ENCODE peak calls at places on chromosomes 4 and X, in five cellular contexts. Y, F, I, W and D are unnamed samples.

GRCh38 chrX:155966876-155967275 is 30.6 kb upstream of the IL9R start:
- DNase-seq in Y (no peak), F (no peak), I (no peak), W (peak; percentile 32), D (no peak)

GRCh38 chrX:2185341-2186082 is 315.3 kb downstream of the DHRSX start:
- DNase-seq in Y (no peak), F (no peak), I (no peak), W (no peak), D (no peak)

GRCh38 chrX:22135171-22135711 is 103.1 kb downstream of the PHEX start:
- DNase-seq in Y (peak; percentile 73), F (no peak), I (no peak), W (peak; percentile 46), D (no peak)

GRCh38 chrX:121389976-121390709 is 342.7 kb downstream of the GLUD2 start:
- DNase-seq in Y (peak; percentile 32), F (no peak), I (no peak), W (peak; percentile 13), D (no peak)

GRCh38 chr4:181008164-181008563 is 1235.0 kb upstream of the TENM3 start:
- DNase-seq in Y (peak; percentile 5), F (no peak), I (no peak), W (no peak), D (no peak)

GRCh38 chr4:35138449-35138848 is 1105.9 kb downstream of the ARAP2 start:
- DNase-seq in Y (no peak), F (no peak), I (no peak), W (no peak), D (no peak)

GRCh38 chr4:76750716-76751115 is 147.2 kb downstream of the SOWAHB start:
- DNase-seq in Y (no peak), F (no peak), I (no peak), W (no peak), D (no peak)

GRCh38 chrX:12052109-12052508 is 86.2 kb upstream of the FRMPD4 start:
- DNase-seq in Y (no peak), F (no peak), I (no peak), W (no peak), D (no peak)

GRCh38 chr4:106869551-106869950 is 166.6 kb downstream of the DKK2 start:
- DNase-seq in Y (peak; percentile 72), F (no peak), I (no peak), W (peak; percentile 86), D (no peak)

GRCh38 chr4:106868381-106869035 is 167.6 kb downstream of the DKK2 start:
- DNase-seq in Y (peak; percentile 62), F (no peak), I (no peak), W (peak; percentile 46), D (no peak)

GRCh38 chr4:106864231-106864630 is 171.9 kb downstream of the DKK2 start:
- DNase-seq in Y (no peak), F (no peak), I (no peak), W (peak; percentile 84), D (no peak)
- H3K27ac ChIP-seq in Y (no peak overlapping the region), F (no peak overlapping the region), I (no peak overlapping the region), W (peak overlapping the region; percentile 65), D (peak overlapping the region; percentile 75)

DNA sequence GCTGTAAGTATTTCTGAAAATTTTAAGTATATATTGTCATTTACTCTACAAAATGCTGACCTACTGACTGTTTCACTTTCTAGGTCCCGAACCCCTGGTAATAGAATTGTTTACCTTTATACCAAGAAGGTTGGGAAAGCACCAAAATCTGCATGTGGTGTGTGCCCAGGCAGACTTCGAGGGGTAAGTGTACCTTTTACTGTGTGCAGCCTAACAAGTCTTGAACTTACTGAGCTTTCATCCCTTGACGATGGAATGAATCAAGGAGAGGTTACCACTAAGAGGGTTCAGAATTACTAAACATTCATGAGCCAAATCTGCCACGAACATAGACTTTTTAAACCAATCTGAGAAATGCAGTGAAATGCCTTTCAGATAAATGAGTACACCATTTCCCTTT is 1.6 kb downstream of the RPL34 start:
- DNase-seq in Y (no peak), F (no peak), I (no peak), W (no peak), D (no peak)
- H3K4me3 ChIP-seq in Y (peak overlapping the region; percentile 71), F (no peak overlapping the region), I (peak overlapping the region; percentile 76), W (peak overlapping the region; percentile 95), D (no peak overlapping the region)

GRCh38 chr4:56003606-56004005 is 54.9 kb downstream of the CEP135 start:
- DNase-seq in Y (no peak), F (no peak), I (no peak), W (no peak), D (no peak)
- H3K36me3 ChIP-seq in Y (no peaks in the 10 kb centered on the region), F (peaks cover 10% of the 10 kb centered on the region), I (no peaks in the 10 kb centered on the region), W (peaks cover 25% of the 10 kb centered on the region), D (peaks cover 28% of the 10 kb centered on the region)

DNA sequence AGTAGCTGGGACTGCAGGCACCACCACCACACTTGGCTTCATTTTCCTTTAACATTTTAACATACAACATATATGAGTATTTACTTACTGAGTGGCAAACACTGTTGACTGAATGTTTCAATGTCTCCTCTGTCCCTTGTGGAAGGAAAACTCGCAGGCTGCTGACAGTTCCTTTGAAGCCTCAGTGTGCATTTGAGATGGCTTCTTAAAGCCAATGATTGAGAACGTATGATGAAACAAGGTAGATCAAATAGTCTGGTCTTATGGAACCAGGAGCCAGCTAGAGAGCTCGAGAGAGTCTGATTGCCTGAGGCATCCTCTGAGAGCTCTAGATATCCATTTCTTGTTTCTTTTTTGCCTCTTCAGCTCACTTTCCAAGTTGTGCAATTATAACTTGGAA is 43.0 kb upstream of the PDLIM3 start:
- DNase-seq in Y (no peak), F (no peak), I (no peak), W (no peak), D (no peak)
- H3K27ac ChIP-seq in Y (no peak overlapping the region), F (no peak overlapping the region), I (no peak overlapping the region), W (no peak overlapping the region), D (no peak overlapping the region)